ENCODE peak calls at places on chromosomes 1 and 21, in ten cellular contexts. W is foreskin fibroblast; Z is T-helper 2 cell; Y is NCI-H2107; C is aorta; N is activated T-cell treated with anti-CD3 and anti-CD28 coated beads for 1 hour; R is fibroblast of lung; I is effector memory CD8-positive, alpha-beta T cell; V is stimulated activated CD4-positive, alpha-beta T cell treated with anti-CD3 and anti-CD28 coated beads, Interleukin-1b, Interleukin-23, amount 100 ng/mL, for 4 hours; H is H9. D is an unnamed sample.

GRCh38 chr1:203324103-203325003 is 19.0 kb downstream of the BTG2 start:
- DNase-seq in Y (peak; percentile 74), V (no peak), N (no peak), W (no peak), C (peak; percentile 67), R (no peak), H (no peak), I (no peak), Z (no peak), D (peak; percentile 74)

GRCh38 chr1:244992833-244993232 is 128.5 kb upstream of the HNRNPU start:
- DNase-seq in Z (no peak), V (no peak), H (no peak), R (no peak), W (peak; percentile 28), I (no peak), C (no peak), Y (no peak), N (no peak), D (no peak)

GRCh38 chr1:67683736-67684525 is 1.1 kb upstream of the GADD45A start:
- DNase-seq in H (no peak), Y (no peak), N (no peak), I (peak; percentile 5), W (peak; percentile 62), C (no peak), Z (no peak), V (peak; percentile 37), R (peak; percentile 76), D (no peak)

GRCh38 chr21:18743523-18743922 is 339.9 kb upstream of the TMPRSS15 start:
- DNase-seq in V (no peak), Y (no peak), R (no peak), H (no peak), W (no peak), N (no peak), C (no peak), Z (no peak), I (no peak), D (no peak)

GRCh38 chr1:203271962-203272632 is 33.2 kb upstream of the BTG2 start:
- DNase-seq in V (no peak), C (no peak), R (no peak), Y (no peak), H (peak; percentile 28), N (no peak), I (no peak), W (no peak), Z (no peak), D (no peak)

GRCh38 chr1:201686709-201687455 is 142.1 kb upstream of the IPO9 start:
- DNase-seq in W (no peak), Y (peak; percentile 54), V (no peak), N (no peak), Z (no peak), C (peak; percentile 19), H (peak; percentile 65), R (no peak), I (no peak), D (no peak)

GRCh38 chr1:206836111-206836510 is 29.3 kb upstream of the IL20 start:
- DNase-seq in N (no peak), C (no peak), W (peak; percentile 57), Y (no peak), I (no peak), Z (no peak), V (no peak), R (peak; percentile 25), H (no peak), D (no peak)

GRCh38 chr1:61079276-61079897 is 3.0 kb upstream of the NFIA start:
- DNase-seq in Z (no peak), W (no peak), Y (no peak), R (no peak), H (no peak), V (no peak), I (no peak), N (no peak), C (no peak), D (no peak)

GRCh38 chr1:214933375-214933774 is 149.2 kb upstream of the KCNK2 start:
- DNase-seq in N (no peak), Y (no peak), I (no peak), H (no peak), V (no peak), W (peak; percentile 45), Z (no peak), C (no peak), R (no peak), D (no peak)

GRCh38 chr1:41735587-41736290 is 183.0 kb downstream of the HIVEP3 start:
- DNase-seq in Y (peak; percentile 72), W (no peak), H (no peak), Z (no peak), N (no peak), V (no peak), R (no peak), C (peak; percentile 71), I (no peak), D (no peak)

GRCh38 chr1:205488074-205488723 is 16.3 kb upstream of the CDK18 start:
- DNase-seq in V (peak; percentile 13), C (no peak), I (peak; percentile 44), N (no peak), Y (peak; percentile 58), R (peak; percentile 49), Z (no peak), W (peak; percentile 74), H (peak; percentile 78), D (peak; percentile 50)

GRCh38 chr1:185069202-185069601 is 23.8 kb downstream of the RNF2 start:
- DNase-seq in W (no peak), Z (no peak), Y (no peak), H (no peak), I (no peak), C (no peak), N (no peak), R (peak; percentile 16), V (no peak), D (no peak)

D was measured in CD8-positive, alpha-beta memory T cell.